ENCODE peak calls at places on chromosome 10, in five cellular contexts. H is cardiac muscle cell, O is pancreas, N is tibial artery, L is fibroblast of the aortic adventitia. X is an unnamed sample.

GRCh38 chr10:9331583-9332008 is 1277.1 kb downstream of the GATA3 start:
- DNase-seq in O (no peak), L (peak; percentile 77), N (no peak), H (peak; percentile 73), X (peak; percentile 19)

GRCh38 chr10:7872041-7872442 is 53.7 kb downstream of the TAF3 start:
- DNase-seq in H (peak; percentile 43), L (peak; percentile 46), O (no peak), N (no peak), X (no peak)

GRCh38 chr10:24215603-24216002 is 6.7 kb downstream of the KIAA1217 start:
- DNase-seq in H (no peak), N (no peak), O (no peak), L (no peak), X (no peak)

GRCh38 chr10:73744690-73744994 is 470 bp downstream of the SEC24C start:
- DNase-seq in O (peak; percentile 50), L (peak; percentile 62), H (peak; percentile 70), N (peak; percentile 74), X (no peak)

GRCh38 chr10:12350167-12350872 is 973 bp downstream of the CAMK1D start:
- DNase-seq in L (peak; percentile 49), O (peak; percentile 41), H (peak; percentile 28), N (peak; percentile 70), X (no peak)

GRCh38 chr10:77841711-77842375 is 84.7 kb downstream of the DLG5 start:
- DNase-seq in O (no peak), L (no peak), H (no peak), N (no peak), X (no peak)

GRCh38 chr10:132574783-132575319 is 37.3 kb downstream of the INPP5A start:
- DNase-seq in L (no peak), N (no peak), O (peak; percentile 24), H (peak; percentile 59), X (no peak)

GRCh38 chr10:21517983-21518628 is 7.4 kb downstream of the SKIDA1 start:
- DNase-seq in N (no peak), L (peak; percentile 56), H (no peak), O (no peak), X (no peak)

GRCh38 chr10:131979336-131979735 is 2.4 kb downstream of the BNIP3 start:
- DNase-seq in O (no peak), L (no peak), N (peak; percentile 48), H (no peak), X (no peak)

GRCh38 chr10:128032466-128032865 is 93.8 kb downstream of the MKI67 start:
- DNase-seq in O (no peak), H (no peak), N (no peak), L (no peak), X (no peak)

GRCh38 chr10:125084191-125085186 is 75.9 kb downstream of the CTBP2 start:
- DNase-seq in L (peak; percentile 92), H (peak; percentile 89), N (peak; percentile 95), O (peak; percentile 94), X (no peak)

GRCh38 chr10:3761916-3762708 is 22.9 kb downstream of the KLF6 start:
- DNase-seq in L (no peak), N (no peak), O (no peak), H (no peak), X (no peak)

GRCh38 chr10:7406712-7407333 is 4.0 kb downstream of the SFMBT2 start:
- DNase-seq in L (no peak), O (no peak), N (no peak), H (peak; percentile 17), X (no peak)

GRCh38 chr10:71939861-71940474 is 24.2 kb upstream of the CHST3 start:
- DNase-seq in N (no peak), H (no peak), L (no peak), O (no peak), X (peak; percentile 13)

GRCh38 chr10:90319188-90319914 is 538.5 kb downstream of the HTR7 start:
- DNase-seq in L (peak; percentile 87), H (peak; percentile 81), O (no peak), N (no peak), X (no peak)

GRCh38 chr10:69641261-69641980 is 11.4 kb downstream of the FAM241B start:
- DNase-seq in O (no peak), H (no peak), L (no peak), N (no peak), X (no peak)

GRCh38 chr10:113665806-113666354 is 2.0 kb upstream of the NRAP start:
- DNase-seq in L (peak; percentile 88), H (peak; percentile 86), O (no peak), N (no peak), X (no peak)

GRCh38 chr10:23516530-23516929 is 77.7 kb downstream of the OTUD1 start:
- DNase-seq in O (no peak), H (peak; percentile 36), L (peak; percentile 59), N (no peak), X (no peak)

GRCh38 chr10:132906836-132907235 is 35.5 kb downstream of the CFAP46 start:
- DNase-seq in O (no peak), H (no peak), N (no peak), L (no peak), X (no peak)

DNA sequence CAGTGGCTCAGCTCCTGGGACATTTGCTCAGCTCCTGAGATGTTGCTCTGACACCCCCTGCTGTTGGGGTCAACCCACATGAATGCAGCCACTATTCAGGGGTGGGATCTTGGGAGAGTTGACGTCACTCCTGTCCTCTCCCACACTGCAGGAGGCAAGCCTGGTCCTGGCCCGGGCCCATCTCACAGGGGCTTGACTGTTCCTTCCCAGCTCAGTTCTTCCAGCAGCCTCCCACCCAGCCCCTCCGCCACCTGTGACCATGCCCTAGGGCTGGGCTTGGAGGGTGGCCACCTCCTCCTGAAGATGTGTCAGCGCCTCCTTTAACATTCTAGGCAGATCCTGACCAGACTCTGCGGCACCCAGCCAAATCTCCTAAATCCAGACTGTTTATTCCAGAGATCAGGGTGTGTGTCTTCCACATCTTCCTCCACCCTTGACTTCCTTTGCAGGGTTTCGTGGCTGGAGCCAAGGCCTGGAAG is 19.1 kb upstream of the OPALIN start:
- DNase-seq in L (peak; percentile 31), N (no peak), H (peak; percentile 30), O (no peak), X (no peak)
- TF ChIP-seq CTCF in L (no peak), N (no peak), H (no peak), O (no peak), X (no peak)

DNA sequence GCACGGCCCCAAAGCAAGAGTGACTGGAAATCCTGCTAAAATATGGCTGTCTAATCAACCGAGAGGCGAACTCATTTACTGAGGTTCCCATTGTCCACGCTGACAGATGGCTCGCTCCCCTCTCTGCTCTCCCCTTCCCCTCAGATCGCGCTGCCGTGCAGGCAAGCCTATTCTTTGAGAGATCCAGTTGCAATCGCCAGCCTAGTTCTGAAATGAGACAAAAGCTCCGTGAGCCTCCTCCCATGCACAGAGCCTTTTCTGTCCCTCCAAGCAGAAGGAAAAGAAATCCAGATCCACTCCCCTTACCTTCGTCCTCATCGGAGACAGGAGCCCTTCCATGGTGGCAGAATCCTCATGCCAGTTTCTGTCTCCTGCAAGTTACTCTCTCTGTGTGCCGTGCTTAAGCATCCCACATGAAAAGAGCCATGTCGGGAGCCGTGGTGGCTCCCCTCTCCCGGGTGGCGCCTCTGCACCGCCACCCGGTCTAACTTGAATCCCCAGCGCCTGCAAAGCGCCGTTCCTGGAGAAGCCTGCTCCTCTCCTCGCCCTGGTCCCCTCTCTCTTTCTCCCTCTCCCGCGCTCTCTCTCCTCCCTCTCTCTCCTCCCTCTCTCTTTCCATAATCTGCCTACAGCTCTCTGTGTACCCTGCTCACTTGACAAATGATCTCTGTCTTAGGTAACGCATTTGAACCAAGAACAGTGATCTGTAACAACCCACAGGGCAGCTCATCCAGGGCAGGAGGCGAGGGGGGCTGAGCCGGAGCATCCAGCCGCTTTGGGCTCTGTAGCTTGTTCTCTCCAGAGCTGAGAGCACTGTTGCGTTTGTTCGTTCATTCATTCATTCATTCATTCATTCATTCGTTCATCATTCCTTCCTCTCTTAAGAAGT is 156.8 kb downstream of the FRMD4A start:
- DNase-seq in H (peak; percentile 37), L (peak; percentile 0), N (no peak), O (no peak), X (no peak)
- H3K4me3 ChIP-seq in H (peak overlapping the region; percentile 35), L (peak overlapping the region; percentile 63), N (peak overlapping the region; percentile 36), O (peak overlapping the region; percentile 27), X (peak overlapping the region; percentile 29)

GRCh38 chr10:33335800-33336605 is 1.5 kb upstream of the NRP1 start:
- DNase-seq in L (peak; percentile 88), H (peak; percentile 87), N (peak; percentile 83), O (peak; percentile 63), X (no peak)

GRCh38 chr10:33334170-33334838 is at the start of gene NRP1:
- DNase-seq in L (no peak), N (peak; percentile 72), O (peak; percentile 22), H (peak; percentile 29), X (no peak)

GRCh38 chr10:33335550-33335799 is 1.0 kb upstream of the NRP1 start:
- DNase-seq in O (peak; percentile 39), L (no peak), H (peak; percentile 54), N (no peak), X (no peak)

GRCh38 chr10:33333260-33334169 is 952 bp downstream of the NRP1 start:
- DNase-seq in O (no peak), L (no peak), H (peak; percentile 41), N (no peak), X (peak; percentile 0)

DNA sequence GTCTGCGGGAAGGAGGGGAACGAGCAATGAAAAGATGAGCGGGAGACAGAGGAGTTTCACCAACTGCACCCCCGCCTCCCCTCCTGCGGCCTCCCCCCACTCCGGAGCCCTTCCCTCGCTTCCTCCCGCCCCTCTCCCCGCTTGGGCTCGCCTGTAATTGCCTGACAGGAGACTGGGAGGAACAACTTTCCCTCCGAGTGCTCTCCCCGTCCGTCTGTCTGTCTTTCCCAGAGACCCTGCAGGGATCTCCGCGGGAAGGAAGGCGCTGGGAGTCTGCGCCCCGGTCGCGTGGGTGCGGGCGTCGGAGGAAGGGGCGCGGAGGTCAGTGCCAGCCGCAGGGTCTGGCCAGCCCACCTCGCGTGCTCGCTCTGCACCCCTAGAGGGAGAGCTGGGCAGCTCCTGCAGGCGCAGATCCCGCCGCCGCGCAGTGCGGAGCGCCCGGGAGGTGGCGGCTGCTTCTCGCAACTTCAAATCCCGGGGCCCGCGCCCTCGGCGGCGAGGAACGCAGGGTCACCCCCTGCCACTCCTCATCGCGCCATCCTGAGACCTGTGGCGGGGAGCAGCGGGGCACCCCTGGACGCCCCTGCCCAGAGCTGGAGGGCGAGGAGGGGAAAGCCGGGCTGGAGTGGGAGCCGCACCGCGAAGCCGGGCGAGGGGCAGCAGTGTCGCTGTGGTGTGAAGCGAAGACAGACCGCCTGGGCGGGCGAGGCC is 527 bp upstream of the NRP1 start:
- DNase-seq in L (peak; percentile 94), N (peak; percentile 88), H (peak; percentile 95), O (peak; percentile 69), X (no peak)
- TF ChIP-seq CTCF in L (peak; percentile 66), N (peak; percentile 71), H (peak; percentile 66), O (peak; percentile 27), X (no peak)

DNA sequence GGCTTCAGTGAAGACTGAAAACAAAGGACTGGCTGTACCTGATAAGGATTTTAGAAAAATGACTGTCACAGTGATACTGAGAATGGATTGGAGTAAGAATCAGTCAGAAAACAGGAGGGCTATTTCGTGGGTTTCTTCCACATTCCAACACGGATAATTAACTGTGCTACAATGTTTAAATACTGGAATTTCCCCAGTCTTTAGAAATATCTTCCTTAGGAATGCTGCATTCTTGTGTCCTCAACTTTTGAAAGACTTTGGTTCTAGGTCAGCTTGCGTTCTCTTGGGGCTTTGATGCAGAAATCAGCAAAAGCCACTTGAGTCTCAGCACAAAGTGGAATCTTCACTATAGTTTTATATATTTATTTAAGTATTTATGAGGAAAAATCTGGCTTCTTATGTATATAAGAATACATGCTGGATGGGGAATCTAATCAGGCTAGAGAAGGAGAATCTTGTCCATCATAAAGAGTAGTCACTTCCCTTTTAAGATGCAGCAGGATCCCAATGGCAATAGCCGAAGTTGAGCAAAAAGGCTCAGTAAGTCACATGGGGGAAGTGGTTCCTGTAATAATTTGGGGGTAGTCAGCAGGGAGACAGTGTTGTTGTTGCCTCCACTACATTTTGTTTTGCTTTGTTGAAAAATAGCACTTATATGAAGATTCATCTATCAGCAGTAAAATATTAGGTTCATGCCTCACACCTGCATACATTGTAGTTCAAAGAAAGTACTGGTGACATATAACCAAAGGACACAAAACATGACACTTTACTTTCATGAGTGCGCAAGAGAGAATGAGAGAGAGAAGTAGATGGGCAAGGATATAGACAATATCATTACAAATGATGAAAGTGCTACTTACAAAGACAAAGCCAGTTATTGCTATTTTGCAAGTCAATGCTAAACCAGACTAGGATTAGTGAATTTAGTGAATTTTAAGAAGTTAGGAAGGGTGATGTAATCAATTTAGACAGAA is 85.9 kb downstream of the CH25H start:
- DNase-seq in H (peak; percentile 31), N (no peak), L (peak; percentile 28), O (no peak), X (no peak)
- H3K4me3 ChIP-seq in H (no peak overlapping the region), N (no peak overlapping the region), L (no peak overlapping the region), O (no peak overlapping the region), X (no peak overlapping the region)

X was measured in GM12864.